ENCODE peak calls at places on chromosomes 3 and 15, in eight cellular contexts. S is astrocyte of the spinal cord, O is mesothelial cell of epicardium, I is SK-N-SH, Y is GM06990, W is ovary, L is activated B cell treated with CpG ODN at 0.5 μM for 24 hours, H is GM23338. B is an unnamed sample.

GRCh38 chr3:184752361-184752760 is 40.5 kb upstream of the MAGEF1 start:
- DNase-seq in S (no peak), O (no peak), I (no peak), Y (no peak), W (no peak), L (no peak), H (no peak), B (no peak)

GRCh38 chr15:76197703-76198455 is 113.4 kb downstream of the ETFA start:
- DNase-seq in S (no peak), O (no peak), I (no peak), Y (no peak), W (no peak), L (no peak), H (no peak), B (no peak)

GRCh38 chr3:149239357-149239936 is 17.8 kb upstream of the CP start:
- DNase-seq in S (no peak), O (no peak), I (no peak), Y (no peak), W (no peak), L (no peak), H (peak), B (no peak)

GRCh38 chr3:100173931-100174330 is 59.6 kb upstream of the FILIP1L start:
- DNase-seq in S (no peak), O (no peak), I (no peak), Y (no peak), W (no peak), L (no peak), H (no peak), B (no peak)

GRCh38 chr3:55686720-55687254 is 199.7 kb upstream of the WNT5A start:
- DNase-seq in S (peak), O (no peak), I (no peak), Y (no peak), W (no peak), L (no peak), H (no peak), B (no peak)

GRCh38 chr3:13537926-13538325 is 11.0 kb upstream of the FBLN2 start:
- DNase-seq in S (peak), O (no peak), I (no peak), Y (no peak), W (no peak), L (no peak), H (no peak), B (no peak)

GRCh38 chr3:60917136-60917535 is 334.1 kb downstream of the FHIT start:
- DNase-seq in S (no peak), O (no peak), I (peak), Y (no peak), W (no peak), L (no peak), H (no peak), B (no peak)

GRCh38 chr3:94226058-94226457 is 163.2 kb downstream of the NSUN3 start:
- DNase-seq in S (peak), O (no peak), I (no peak), Y (no peak), W (no peak), L (no peak), H (no peak), B (no peak)

GRCh38 chr3:184560992-184561328 is 625 bp upstream of the EPHB3 start:
- DNase-seq in S (no peak), O (no peak), I (no peak), Y (no peak), W (no peak), L (no peak), H (no peak), B (no peak)

GRCh38 chr15:88383354-88383753 is 83.8 kb downstream of the MRPL46 start:
- DNase-seq in S (no peak), O (no peak), I (no peak), Y (no peak), W (no peak), L (no peak), H (no peak), B (no peak)

GRCh38 chr3:53038679-53039375 is 7.0 kb downstream of the SFMBT1 start:
- DNase-seq in S (no peak), O (no peak), I (no peak), Y (no peak), W (no peak), L (no peak), H (no peak), B (no peak)

GRCh38 chr3:105997800-105998526 is 129.2 kb upstream of the CBLB start:
- DNase-seq in S (peak), O (no peak), I (no peak), Y (no peak), W (no peak), L (no peak), H (no peak), B (no peak)

DNA sequence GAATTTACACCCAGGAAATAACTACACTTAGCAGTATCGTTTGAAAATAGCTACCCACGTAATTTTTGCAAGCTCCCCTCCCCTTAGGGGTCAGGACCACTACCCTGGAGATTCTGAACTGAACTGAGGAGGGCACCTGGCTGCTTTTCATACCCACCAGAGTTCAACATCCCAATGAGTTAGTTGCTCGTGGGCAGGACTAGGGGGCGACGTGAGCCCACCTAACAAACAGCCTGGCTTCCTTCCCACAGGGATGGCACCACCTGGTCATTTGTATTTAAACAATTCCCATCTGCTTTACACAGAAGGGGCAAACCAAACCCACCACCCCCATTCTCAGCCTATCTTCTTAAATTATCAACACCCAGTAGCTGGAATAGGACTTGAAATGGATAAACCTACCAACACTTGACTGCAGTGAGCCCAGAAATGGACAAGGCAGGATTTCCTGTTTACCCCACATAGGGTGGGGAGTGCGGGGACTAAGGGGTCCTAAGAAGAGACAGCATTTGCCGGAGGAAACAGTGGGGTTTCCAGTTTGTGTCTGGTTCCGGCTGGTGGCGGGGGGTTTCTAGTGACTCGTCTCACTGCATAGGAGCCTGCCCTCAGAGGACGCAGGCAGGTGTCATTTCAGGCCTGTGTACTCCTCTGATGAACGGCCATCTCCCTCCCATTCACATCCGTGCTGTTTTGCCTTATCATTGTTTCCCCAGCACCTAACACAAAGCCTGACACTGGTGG is 11.6 kb upstream of the VGLL4 start:
- DNase-seq in S (no peak), O (no peak), I (peak), Y (no peak), W (no peak), L (no peak), H (peak), B (no peak)
- TF ChIP-seq CTCF in S (peak), O (no peak), I (peak), Y (peak), W (no peak), L (no peak), H (peak), B (peak)

DNA sequence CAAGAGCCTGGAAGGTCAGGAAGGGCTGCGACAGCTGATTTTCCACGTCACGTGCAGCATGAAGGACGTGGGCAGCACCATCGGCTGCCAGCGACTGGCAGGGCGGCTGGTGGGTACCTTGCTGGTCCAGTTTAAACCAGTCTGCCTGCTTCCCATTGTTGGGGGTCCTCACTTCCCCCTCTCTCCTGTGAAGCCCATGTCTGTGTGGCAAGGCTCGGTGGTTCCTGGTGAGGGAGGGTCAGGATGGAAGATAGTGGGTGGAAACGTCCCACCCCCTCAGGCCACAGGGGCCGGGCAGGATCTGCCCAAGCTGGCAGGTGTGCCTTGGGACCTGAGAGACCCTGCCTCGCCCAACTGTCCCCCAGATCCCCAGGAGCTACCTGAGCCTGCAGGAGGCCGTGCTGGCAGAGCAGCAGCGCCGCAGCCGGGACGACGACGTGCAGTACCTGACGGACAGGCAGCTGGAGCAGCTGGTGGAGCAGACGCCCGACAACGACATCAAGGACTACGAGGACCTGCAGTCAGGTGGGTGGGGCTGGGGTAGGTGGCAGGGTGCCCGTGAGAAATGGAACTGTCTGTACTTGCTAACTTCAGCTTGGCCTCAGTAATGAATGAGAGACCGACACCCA is 108.2 kb downstream of the LRRK1 start:
- DNase-seq in S (no peak), O (peak), I (no peak), Y (no peak), W (peak), L (peak), H (no peak), B (peak)
- TF ChIP-seq CTCF in S (no peak), O (no peak), I (no peak), Y (no peak), W (no peak), L (no peak), H (no peak), B (no peak)

DNA sequence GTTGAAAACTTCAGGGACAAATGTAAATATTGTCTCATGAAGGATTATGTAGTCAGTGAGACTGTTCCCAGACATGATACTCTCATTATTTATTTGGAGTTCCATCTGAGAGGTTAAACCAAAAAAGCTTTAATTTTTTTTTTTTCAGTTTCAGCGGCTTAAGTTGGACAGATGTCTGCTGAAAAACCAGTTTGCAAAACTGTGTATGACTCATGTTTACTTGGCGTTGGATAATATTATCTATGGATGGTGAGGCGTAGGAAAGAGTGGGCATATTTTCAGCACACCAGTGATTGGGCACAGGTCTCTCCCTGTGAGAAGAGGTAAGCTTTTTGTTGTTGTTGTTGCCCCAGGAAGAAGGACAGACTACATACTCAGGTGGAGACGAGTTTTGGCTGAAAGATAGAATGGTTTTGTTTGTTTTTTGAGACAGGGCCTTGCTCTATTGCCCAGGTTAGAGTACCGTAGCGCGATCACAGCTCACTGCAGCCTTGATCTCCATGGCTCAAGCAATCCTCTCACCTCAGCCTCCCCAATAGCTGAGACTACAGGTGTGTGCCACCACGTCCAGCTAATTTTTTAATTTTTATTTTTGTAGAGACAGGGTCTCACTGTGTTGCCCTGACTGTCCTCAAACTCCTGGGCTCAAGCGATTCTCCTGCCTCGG is 16.4 kb upstream of the ANXA2 start:
- DNase-seq in S (peak), O (no peak), I (no peak), Y (no peak), W (no peak), L (no peak), H (no peak), B (no peak)
- TF ChIP-seq CTCF in S (no peak), O (no peak), I (no peak), Y (no peak), W (no peak), L (no peak), H (no peak), B (no peak)

GRCh38 chr15:90211440-90212168 is 10.5 kb downstream of the SEMA4B start:
- DNase-seq in S (peak), O (no peak), I (no peak), Y (no peak), W (no peak), L (no peak), H (no peak), B (no peak)

GRCh38 chr15:90212221-90213079 is 11.3 kb downstream of the SEMA4B start:
- DNase-seq in S (no peak), O (no peak), I (no peak), Y (no peak), W (no peak), L (no peak), H (no peak), B (no peak)

GRCh38 chr15:90213123-90213817 is 12.1 kb downstream of the SEMA4B start:
- DNase-seq in S (no peak), O (no peak), I (no peak), Y (no peak), W (no peak), L (no peak), H (no peak), B (no peak)

GRCh38 chr15:90213818-90214204 is 12.7 kb downstream of the SEMA4B start:
- DNase-seq in S (no peak), O (no peak), I (no peak), Y (no peak), W (no peak), L (no peak), H (no peak), B (no peak)

GRCh38 chr15:90214553-90215205 is 13.5 kb downstream of the SEMA4B start:
- DNase-seq in S (no peak), O (no peak), I (no peak), Y (no peak), W (no peak), L (no peak), H (peak), B (no peak)
- TF ChIP-seq CTCF in S (peak), O (no peak), I (peak), Y (peak), W (no peak), L (no peak), H (peak), B (peak)

GRCh38 chr15:39416258-39416657 is 164.6 kb upstream of the THBS1 start:
- DNase-seq in S (no peak), O (no peak), I (no peak), Y (no peak), W (no peak), L (no peak), H (no peak), B (no peak)
- TF ChIP-seq CTCF in S (no peak), O (no peak), I (no peak), Y (no peak), W (no peak), L (no peak), H (no peak), B (no peak)

DNA sequence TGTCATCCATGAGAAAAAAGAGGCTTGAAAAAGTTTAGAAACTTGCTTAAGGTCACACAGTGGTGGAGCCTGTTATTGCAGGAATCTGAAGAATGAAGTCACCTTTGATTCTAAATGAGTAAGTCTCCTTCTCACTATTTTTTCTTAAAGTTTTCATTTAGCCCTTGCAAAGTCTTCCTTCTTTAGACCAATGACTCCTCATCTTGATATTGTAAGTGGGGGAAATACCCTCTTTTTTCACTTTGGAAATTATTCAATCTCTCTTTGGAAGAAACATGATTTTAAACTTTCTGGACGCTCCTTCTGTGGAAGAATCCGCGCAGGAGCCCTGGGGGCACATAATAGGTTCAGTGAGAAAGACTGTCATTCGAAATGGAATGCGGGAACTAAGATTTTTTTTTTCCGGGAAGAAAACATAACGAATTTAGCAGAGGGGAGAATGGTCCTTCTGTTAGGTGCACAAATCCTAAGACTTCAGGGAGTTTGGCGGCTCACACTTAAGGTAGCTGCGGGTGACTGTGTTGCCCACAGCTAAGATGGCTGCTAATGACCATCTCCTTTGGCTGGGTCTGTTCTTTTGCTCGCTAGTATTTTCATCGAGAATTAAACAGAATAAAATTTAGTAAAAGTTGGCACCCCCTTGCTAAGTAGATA is 614 bp upstream of the SLMAP start:
- DNase-seq in S (peak), O (no peak), I (peak), Y (peak), W (peak), L (peak), H (peak), B (no peak)
- TF ChIP-seq CTCF in S (no peak), O (peak), I (peak), Y (peak), W (peak), L (no peak), H (peak), B (peak)

GRCh38 chr3:8992199-8992598 is 28.9 kb upstream of the RAD18 start:
- DNase-seq in S (no peak), O (no peak), I (no peak), Y (no peak), W (no peak), L (no peak), H (no peak), B (no peak)

GRCh38 chr3:8992854-8993253 is 29.6 kb upstream of the RAD18 start:
- DNase-seq in S (no peak), O (no peak), I (no peak), Y (no peak), W (no peak), L (no peak), H (no peak), B (no peak)

GRCh38 chr3:8987673-8988655 is 24.7 kb upstream of the RAD18 start:
- DNase-seq in S (peak), O (peak), I (peak), Y (no peak), W (peak), L (no peak), H (peak), B (no peak)

GRCh38 chr3:8988791-8989558 is 25.7 kb upstream of the RAD18 start:
- DNase-seq in S (no peak), O (no peak), I (no peak), Y (no peak), W (no peak), L (no peak), H (no peak), B (no peak)

DNA sequence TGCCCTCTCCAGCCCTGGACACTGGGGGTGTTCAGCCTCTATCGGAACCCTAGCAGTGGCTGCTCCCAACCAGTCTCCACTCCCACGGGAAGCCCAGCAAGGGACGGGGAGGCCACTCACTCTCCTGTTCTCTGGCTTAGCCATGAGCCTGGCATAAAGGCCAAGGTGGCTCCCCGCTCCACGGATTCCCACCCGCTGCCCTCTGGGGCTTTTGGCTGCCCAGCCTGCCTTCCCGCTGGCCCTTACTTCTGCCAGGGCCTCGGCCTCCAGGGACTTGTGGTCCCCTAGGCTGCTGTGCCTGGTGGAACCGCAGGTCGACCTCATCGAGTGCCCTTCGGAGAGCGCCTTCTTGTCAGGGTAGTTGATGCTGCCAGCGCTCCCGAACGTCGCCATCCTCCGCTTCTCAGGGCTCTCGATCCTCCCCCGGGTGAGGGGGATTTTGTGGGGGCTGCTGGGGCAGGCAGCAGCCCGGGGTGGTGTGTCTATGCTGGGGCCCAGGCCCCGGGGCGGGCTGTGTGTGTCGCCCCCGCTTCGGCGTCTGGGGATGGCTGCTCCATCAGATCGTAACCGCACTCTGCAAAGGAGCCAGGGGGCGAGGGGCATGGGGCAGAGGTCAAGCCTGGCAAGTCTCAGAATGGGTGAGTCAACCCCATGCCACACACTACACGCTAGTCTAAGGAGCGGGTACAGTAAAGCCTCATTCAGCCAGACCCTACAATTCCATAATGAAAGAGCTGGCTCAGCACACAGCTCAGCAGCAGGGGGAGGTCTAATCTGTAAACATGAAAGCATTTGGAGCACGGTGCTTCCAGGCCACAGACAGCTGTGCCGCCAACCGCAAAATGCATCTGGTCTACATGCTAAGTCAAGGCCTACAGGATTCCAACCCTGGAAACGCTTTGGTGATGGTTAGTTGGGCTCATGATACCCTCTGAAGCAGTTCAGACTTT is 27.3 kb upstream of the RAD18 start:
- DNase-seq in S (peak), O (no peak), I (no peak), Y (no peak), W (no peak), L (no peak), H (no peak), B (no peak)
- TF ChIP-seq CTCF in S (no peak), O (no peak), I (no peak), Y (no peak), W (no peak), L (no peak), H (no peak), B (no peak)

GRCh38 chr15:67050522-67051087 is 14.8 kb upstream of the SMAD3 start:
- DNase-seq in S (no peak), O (no peak), I (no peak), Y (no peak), W (no peak), L (no peak), H (no peak), B (no peak)
- TF ChIP-seq CTCF in S (no peak), O (no peak), I (no peak), Y (no peak), W (no peak), L (no peak), H (no peak), B (no peak)

DNA sequence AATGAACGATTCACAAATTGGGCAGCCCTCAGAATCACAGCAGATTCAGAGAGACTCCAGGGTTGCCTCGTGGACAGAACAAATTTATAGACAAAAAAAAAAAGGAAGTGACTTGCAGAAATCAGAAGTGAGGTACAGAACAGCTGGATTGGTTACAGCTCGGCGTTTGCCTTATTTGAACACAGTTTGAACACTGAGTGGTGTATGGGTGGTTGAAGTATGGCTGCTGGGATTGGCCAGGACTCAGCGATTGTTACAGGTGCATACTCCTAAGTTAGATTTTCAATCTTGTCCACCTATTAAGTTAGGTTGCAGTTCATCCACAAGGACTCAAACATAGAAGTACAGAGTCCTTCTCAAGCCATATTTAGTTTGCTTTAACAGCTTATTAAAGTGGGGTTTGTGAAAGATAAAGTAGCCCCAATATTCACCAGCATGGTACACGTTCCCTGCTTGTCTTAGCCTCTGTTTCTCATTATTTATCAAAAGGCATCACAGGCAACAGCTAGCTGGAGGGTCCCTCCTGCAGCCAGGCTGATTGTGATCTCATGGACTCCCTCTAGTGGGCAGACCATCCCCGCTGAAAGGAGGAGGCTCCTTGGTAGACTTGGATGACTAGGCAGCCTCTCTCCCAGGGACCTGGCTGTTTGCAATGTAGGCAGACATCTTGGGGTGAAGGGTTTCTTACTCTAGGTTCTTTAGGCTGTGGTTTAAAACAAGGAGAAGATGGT is 17.6 kb upstream of the ALDH1L1 start:
- DNase-seq in S (peak), O (no peak), I (peak), Y (peak), W (peak), L (no peak), H (peak), B (no peak)
- TF ChIP-seq CTCF in S (peak), O (peak), I (peak), Y (peak), W (peak), L (peak), H (peak), B (peak)